ENCODE peak calls at places on chromosome 11, in five cellular contexts. X, T, E, Y and S are unnamed samples.

GRCh38 chr11:113133071-113133470 is 171.9 kb downstream of the NCAM1 start:
- DNase-seq in Y (no peak), X (no peak), T (no peak), E (no peak), S (no peak)

GRCh38 chr11:19595840-19596751 is 116.5 kb upstream of the NAV2 start:
- DNase-seq in Y (peak), X (peak), E (no peak), T (no peak), S (no peak)

GRCh38 chr11:7019500-7020182 is 505 bp downstream of the ZNF214 start:
- DNase-seq in E (no peak), X (no peak), Y (peak), T (peak), S (peak)

GRCh38 chr11:73622920-73623593 is 23.3 kb upstream of the PLEKHB1 start:
- DNase-seq in E (no peak), Y (no peak), T (no peak), X (no peak), S (no peak)

GRCh38 chr11:114166897-114167323 is 107.4 kb downstream of the ZBTB16 start:
- DNase-seq in T (peak), E (no peak), Y (peak), X (peak), S (no peak)

GRCh38 chr11:133082851-133083488 is 449.3 kb downstream of the OPCML start:
- DNase-seq in Y (peak), X (no peak), T (no peak), E (peak), S (no peak)

GRCh38 chr11:17473071-17473744 is 3.4 kb downstream of the ABCC8 start:
- DNase-seq in X (no peak), E (no peak), T (no peak), Y (peak), S (no peak)

GRCh38 chr11:2483426-2483825 is 38.6 kb downstream of the KCNQ1 start:
- DNase-seq in T (no peak), Y (no peak), E (peak), X (no peak), S (no peak)

GRCh38 chr11:30317030-30317429 is 5.9 kb upstream of the ARL14EP start:
- DNase-seq in E (no peak), T (no peak), X (no peak), Y (no peak), S (no peak)

GRCh38 chr11:35011389-35011788 is 95.0 kb downstream of the PDHX start:
- DNase-seq in T (no peak), Y (peak), E (no peak), X (no peak), S (no peak)

GRCh38 chr11:68039526-68040086 is 781 bp downstream of the TCIRG1 start:
- DNase-seq in X (no peak), E (no peak), T (no peak), Y (no peak), S (peak)

GRCh38 chr11:8318536-8318935 is 54.9 kb upstream of the LMO1 start:
- DNase-seq in X (no peak), Y (no peak), T (no peak), E (no peak), S (no peak)

GRCh38 chr11:96075532-96075959 is 151.6 kb upstream of the MTMR2 start:
- DNase-seq in X (no peak), Y (peak), T (no peak), E (no peak), S (no peak)

GRCh38 chr11:877565-877964 is 33.0 kb downstream of the CHID1 start:
- DNase-seq in T (no peak), Y (no peak), E (no peak), X (no peak), S (no peak)

GRCh38 chr11:125429174-125429707 is 66.8 kb downstream of the FEZ1 start:
- DNase-seq in X (peak), T (no peak), Y (peak), E (peak), S (no peak)

GRCh38 chr11:62295504-62295903 is 3.4 kb downstream of the SCGB1D4 start:
- DNase-seq in X (no peak), Y (peak), T (no peak), E (no peak), S (no peak)

GRCh38 chr11:118917488-118918127 is 8.1 kb downstream of the BCL9L start:
- DNase-seq in E (no peak), T (peak), Y (peak), X (peak), S (no peak)

GRCh38 chr11:27362032-27362431 is 983 bp downstream of the CCDC34 start:
- DNase-seq in T (no peak), X (no peak), E (no peak), Y (no peak), S (no peak)

GRCh38 chr11:35116762-35117588 is 22.0 kb upstream of the CD44 start:
- DNase-seq in X (no peak), Y (peak), T (peak), E (no peak), S (no peak)

GRCh38 chr11:18394928-18395734 is 768 bp downstream of the LDHA start:
- DNase-seq in X (peak), E (peak), T (peak), Y (peak), S (no peak)

GRCh38 chr11:75339685-75340409 is 11.6 kb downstream of the ARRB1 start:
- DNase-seq in X (no peak), T (no peak), E (no peak), Y (no peak), S (no peak)

GRCh38 chr11:77779935-77780334 is 40.6 kb downstream of the RSF1 start:
- DNase-seq in X (no peak), T (no peak), Y (peak), E (no peak), S (no peak)

DNA sequence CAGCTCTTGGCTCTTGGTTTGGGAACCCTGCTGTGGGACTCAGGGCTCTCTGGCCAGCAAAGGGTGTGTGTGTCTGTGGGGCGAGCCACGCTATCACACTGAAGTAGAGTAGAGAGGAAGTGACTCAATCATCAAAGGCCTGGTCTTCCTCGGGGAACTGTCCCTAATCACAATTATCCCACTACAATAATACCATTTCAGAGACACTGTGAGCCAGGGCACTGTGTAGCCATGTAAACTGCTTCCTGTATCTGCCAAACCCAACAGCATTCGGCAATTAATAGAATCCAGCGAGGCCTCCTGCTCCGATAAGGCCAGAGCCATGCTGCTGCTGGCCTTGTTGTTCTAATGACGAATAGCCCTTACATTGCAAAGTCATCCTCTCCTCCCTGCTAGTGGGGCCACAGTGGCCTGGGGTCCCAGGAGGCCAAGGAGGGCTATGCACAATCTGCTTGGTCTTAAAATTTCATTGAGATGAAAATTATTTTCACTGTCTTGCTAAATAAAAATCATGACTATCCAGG is 49.8 kb upstream of the LMO2 start:
- DNase-seq in E (no peak), T (peak), Y (no peak), X (no peak), S (no peak)
- TF ChIP-seq POLR2A in E (no peak), T (no peak), Y (no peak), X (no peak), S (no peak)

GRCh38 chr11:12087075-12087775 is 23.2 kb upstream of the MICAL2 start:
- DNase-seq in E (no peak), T (no peak), Y (peak), X (peak), S (no peak)

GRCh38 chr11:12089473-12089872 is 20.9 kb upstream of the MICAL2 start:
- DNase-seq in X (no peak), Y (peak), T (no peak), E (no peak), S (no peak)

GRCh38 chr11:12089041-12089440 is 21.3 kb upstream of the MICAL2 start:
- DNase-seq in E (no peak), Y (no peak), T (no peak), X (no peak), S (peak)

GRCh38 chr11:12088047-12088481 is 22.3 kb upstream of the MICAL2 start:
- DNase-seq in E (no peak), X (peak), T (no peak), Y (peak), S (no peak)

GRCh38 chr11:12088531-12088930 is 21.9 kb upstream of the MICAL2 start:
- DNase-seq in Y (no peak), T (no peak), E (no peak), X (no peak), S (no peak)
- H3K4me3 ChIP-seq in Y (no peak), T (no peak), E (no peak), X (no peak), S (no peak)

DNA sequence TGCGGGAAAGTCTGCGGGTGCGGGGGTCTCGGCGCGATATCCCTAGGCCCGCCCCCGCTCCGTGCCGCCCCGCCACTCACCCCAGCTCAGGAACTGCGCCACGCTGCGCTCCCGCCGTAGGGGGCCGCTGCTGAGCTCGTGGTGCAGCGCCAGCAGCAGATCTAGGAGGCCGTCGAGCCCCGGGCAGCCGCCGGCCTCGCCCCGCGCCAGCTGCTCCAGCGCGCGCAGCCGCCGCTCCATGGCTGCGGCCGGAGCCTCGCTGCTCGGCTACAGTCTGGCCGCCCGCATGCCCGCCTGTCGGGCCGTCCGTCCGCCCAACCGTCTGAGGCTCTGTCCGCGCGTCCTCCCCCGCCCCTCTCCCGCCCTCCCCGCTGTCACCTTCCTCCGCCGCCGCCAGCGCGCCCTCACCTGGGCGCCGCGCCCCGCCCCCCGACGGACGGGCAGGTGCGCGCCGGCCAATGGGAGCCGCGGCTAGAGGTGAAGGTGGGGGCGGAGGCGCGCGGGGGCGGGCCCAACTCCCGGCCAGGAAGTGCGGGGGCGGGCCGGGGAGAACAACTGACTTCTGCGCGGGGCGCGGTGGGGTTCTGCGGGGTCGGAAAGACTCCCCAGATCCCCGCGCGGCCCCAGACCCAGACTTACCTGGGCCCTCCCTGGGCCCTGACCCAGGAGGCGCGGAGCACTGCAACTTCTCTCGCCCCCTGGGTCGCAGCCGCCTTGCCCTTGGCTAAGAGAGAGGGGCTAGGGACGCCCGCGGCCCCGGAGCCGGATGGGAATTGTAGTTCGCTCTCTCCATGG is at the start of gene CDC42BPG:
- DNase-seq in T (no peak), Y (peak), X (peak), E (peak), S (peak)
- TF ChIP-seq POLR2A in T (no peak), Y (no peak), X (no peak), E (no peak), S (peak)

GRCh38 chr11:94794287-94795168 is 26.4 kb downstream of the AMOTL1 start:
- DNase-seq in Y (peak), T (peak), E (peak), X (peak), S (no peak)
- H3K4me3 ChIP-seq in Y (peak), T (no peak), E (no peak), X (peak), S (no peak)